ENCODE peak calls at places on chromosomes 6 and 20, in five cellular contexts. One of them, this sample, is unnamed.

GRCh38 chr6:17331238-17331637 is 50.1 kb downstream of the RBM24 start:
- DNase-seq in GM23338: no peak
- DNase-seq in fibroblast of villous mesenchyme: no peak
- DNase-seq in hepatocyte: no peak
- DNase-seq in HepG2: no peak
- DNase-seq in this sample: no peak

GRCh38 chr6:118283759-118284158 is 264.3 kb upstream of the PLN start:
- DNase-seq in hepatocyte: peak; percentile 81
- DNase-seq in GM23338: peak; percentile 78
- DNase-seq in fibroblast of villous mesenchyme: peak; percentile 72
- DNase-seq in HepG2: peak; percentile 59
- DNase-seq in this sample: peak; percentile 18

GRCh38 chr6:139693735-139694134 is 319.3 kb upstream of the CITED2 start:
- DNase-seq in hepatocyte: no peak
- DNase-seq in HepG2: no peak
- DNase-seq in fibroblast of villous mesenchyme: no peak
- DNase-seq in GM23338: no peak
- DNase-seq in this sample: no peak

GRCh38 chr6:73258721-73259120 is 4.3 kb downstream of the KHDC1 start:
- DNase-seq in fibroblast of villous mesenchyme: no peak
- DNase-seq in HepG2: no peak
- DNase-seq in GM23338: peak; percentile 35
- DNase-seq in hepatocyte: no peak
- DNase-seq in this sample: no peak

GRCh38 chr6:3109755-3110154 is 8.8 kb upstream of the BPHL start:
- DNase-seq in hepatocyte: no peak
- DNase-seq in HepG2: no peak
- DNase-seq in fibroblast of villous mesenchyme: no peak
- DNase-seq in GM23338: no peak
- DNase-seq in this sample: no peak

GRCh38 chr6:51479296-51479695 is 608.1 kb downstream of the PKHD1 start:
- DNase-seq in fibroblast of villous mesenchyme: no peak
- DNase-seq in HepG2: peak; percentile 14
- DNase-seq in GM23338: no peak
- DNase-seq in hepatocyte: no peak
- DNase-seq in this sample: no peak

GRCh38 chr6:124873066-124873410 is 89.2 kb upstream of the RNF217 start:
- DNase-seq in fibroblast of villous mesenchyme: no peak
- DNase-seq in GM23338: no peak
- DNase-seq in hepatocyte: no peak
- DNase-seq in HepG2: no peak
- DNase-seq in this sample: no peak

GRCh38 chr6:105137388-105137787 is 42.4 kb downstream of the POPDC3 start:
- DNase-seq in HepG2: no peak
- DNase-seq in hepatocyte: peak; percentile 7
- DNase-seq in fibroblast of villous mesenchyme: peak; percentile 10
- DNase-seq in GM23338: peak; percentile 24
- DNase-seq in this sample: no peak

GRCh38 chr20:48626226-48626937 is 201.4 kb downstream of the PREX1 start:
- DNase-seq in fibroblast of villous mesenchyme: peak; percentile 84
- DNase-seq in hepatocyte: no peak
- DNase-seq in HepG2: no peak
- DNase-seq in GM23338: no peak
- DNase-seq in this sample: no peak

GRCh38 chr6:88983532-88983931 is 20.1 kb upstream of the RNGTT start:
- DNase-seq in hepatocyte: peak; percentile 48
- DNase-seq in HepG2: no peak
- DNase-seq in GM23338: peak; percentile 74
- DNase-seq in fibroblast of villous mesenchyme: peak; percentile 48
- DNase-seq in this sample: no peak
- TF ChIP-seq CTCF in hepatocyte: peak; percentile 47
- TF ChIP-seq CTCF in HepG2: peak; percentile 58
- TF ChIP-seq CTCF in GM23338: peak; percentile 66
- TF ChIP-seq CTCF in fibroblast of villous mesenchyme: peak; percentile 75
- TF ChIP-seq CTCF in this sample: peak; percentile 34

GRCh38 chr6:33672808-33673207 is 38.7 kb downstream of the UQCC2 start:
- DNase-seq in hepatocyte: peak; percentile 87
- DNase-seq in fibroblast of villous mesenchyme: peak; percentile 95
- DNase-seq in HepG2: peak; percentile 78
- DNase-seq in GM23338: peak; percentile 59
- DNase-seq in this sample: peak; percentile 61
- TF ChIP-seq CTCF in hepatocyte: peak; percentile 34
- TF ChIP-seq CTCF in fibroblast of villous mesenchyme: peak; percentile 63
- TF ChIP-seq CTCF in HepG2: peak; percentile 81
- TF ChIP-seq CTCF in GM23338: peak; percentile 57
- TF ChIP-seq CTCF in this sample: peak; percentile 53

GRCh38 chr20:53957421-53958172 is 112.8 kb downstream of the BCAS1 start:
- DNase-seq in HepG2: no peak
- DNase-seq in hepatocyte: no peak
- DNase-seq in GM23338: peak; percentile 14
- DNase-seq in fibroblast of villous mesenchyme: peak; percentile 11
- DNase-seq in this sample: no peak
- TF ChIP-seq CTCF in HepG2: no peak
- TF ChIP-seq CTCF in hepatocyte: no peak
- TF ChIP-seq CTCF in GM23338: peak; percentile 32
- TF ChIP-seq CTCF in fibroblast of villous mesenchyme: peak; percentile 28
- TF ChIP-seq CTCF in this sample: no peak

DNA sequence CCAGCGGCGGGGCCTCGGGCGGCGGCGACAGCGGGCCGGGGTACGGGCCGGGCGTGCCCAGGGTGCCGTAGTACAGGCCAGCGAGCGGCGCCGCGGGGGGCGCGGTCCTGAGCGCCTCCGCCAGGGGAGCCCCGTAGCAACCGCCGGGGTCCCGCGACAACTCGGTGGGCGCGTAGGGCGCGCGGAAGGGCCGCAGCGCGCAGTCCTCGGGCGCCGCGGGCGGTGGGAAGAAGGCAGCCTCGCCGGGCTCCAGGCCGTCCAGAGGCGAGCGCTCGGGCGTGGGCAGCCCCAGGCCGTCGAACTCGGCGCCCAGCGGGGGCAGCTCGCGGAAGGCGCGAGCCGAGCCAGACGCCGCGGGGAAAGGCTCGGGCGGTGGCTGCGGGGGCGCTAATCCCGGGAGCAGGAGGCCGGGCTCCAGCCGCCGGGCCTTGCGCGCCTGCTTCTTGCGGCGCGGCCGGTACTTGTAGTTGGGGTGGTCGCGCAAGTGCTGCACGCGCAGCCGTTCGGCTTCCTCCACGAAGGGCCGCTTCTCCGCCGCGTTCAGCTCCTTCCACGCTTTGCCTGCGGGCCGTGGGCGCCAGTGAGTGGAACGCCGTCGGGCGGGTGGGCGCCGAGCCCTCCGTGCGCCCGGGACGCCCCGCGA is 916 bp downstream of the SOX18 start:
- DNase-seq in GM23338: peak; percentile 58
- DNase-seq in hepatocyte: no peak
- DNase-seq in HepG2: no peak
- DNase-seq in fibroblast of villous mesenchyme: no peak
- DNase-seq in this sample: no peak
- TF ChIP-seq CTCF in GM23338: no peak
- TF ChIP-seq CTCF in hepatocyte: no peak
- TF ChIP-seq CTCF in HepG2: no peak
- TF ChIP-seq CTCF in fibroblast of villous mesenchyme: no peak
- TF ChIP-seq CTCF in this sample: no peak

GRCh38 chr6:133314951-133315350 is 73.8 kb downstream of the EYA4 start:
- DNase-seq in hepatocyte: no peak
- DNase-seq in GM23338: no peak
- DNase-seq in HepG2: no peak
- DNase-seq in fibroblast of villous mesenchyme: no peak
- DNase-seq in this sample: no peak
- TF ChIP-seq CTCF in hepatocyte: no peak
- TF ChIP-seq CTCF in GM23338: no peak
- TF ChIP-seq CTCF in HepG2: no peak
- TF ChIP-seq CTCF in fibroblast of villous mesenchyme: no peak
- TF ChIP-seq CTCF in this sample: no peak

DNA sequence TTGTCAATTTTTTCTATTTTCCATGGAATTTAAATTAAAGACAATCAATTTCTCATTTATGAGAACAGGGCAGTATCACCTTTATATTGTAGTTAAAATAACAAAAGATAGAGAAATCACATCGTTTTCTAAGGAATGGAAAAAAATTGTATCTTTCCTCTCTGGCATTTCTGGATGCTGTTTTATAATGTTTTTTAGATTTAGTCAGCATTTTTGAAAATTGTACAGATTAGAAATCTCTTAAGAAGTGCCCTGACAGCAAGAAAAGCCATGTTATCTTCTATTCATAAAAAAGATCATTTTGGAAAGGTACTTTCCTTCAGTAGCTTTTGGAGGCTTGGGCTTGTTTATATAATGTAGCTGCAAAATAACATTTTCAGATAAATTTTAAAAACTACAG is 116.9 kb downstream of the PLG start:
- DNase-seq in hepatocyte: no peak
- DNase-seq in HepG2: no peak
- DNase-seq in fibroblast of villous mesenchyme: no peak
- DNase-seq in GM23338: no peak
- DNase-seq in this sample: no peak
- TF ChIP-seq CTCF in hepatocyte: no peak
- TF ChIP-seq CTCF in HepG2: no peak
- TF ChIP-seq CTCF in fibroblast of villous mesenchyme: no peak
- TF ChIP-seq CTCF in GM23338: no peak
- TF ChIP-seq CTCF in this sample: no peak

DNA sequence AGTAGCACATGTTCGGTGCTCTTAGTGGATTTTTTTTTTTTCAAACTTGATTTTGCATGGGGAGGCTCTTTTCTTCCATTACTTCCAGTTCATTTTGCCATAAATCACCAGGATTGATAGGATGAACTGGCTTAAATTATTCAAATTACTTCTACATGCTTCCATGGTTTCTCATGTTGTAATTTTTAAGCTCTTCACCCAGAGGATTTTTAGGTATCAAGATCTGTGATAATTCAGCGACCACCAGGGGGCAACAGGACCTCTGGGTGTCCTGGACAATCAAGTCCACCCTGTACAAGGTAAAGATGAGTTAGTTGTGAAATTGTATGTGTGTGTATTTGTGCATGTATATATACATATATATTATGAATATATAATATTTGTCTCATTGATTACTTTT is 4.2 kb upstream of the EPHA7 start:
- DNase-seq in hepatocyte: peak; percentile 73
- DNase-seq in HepG2: peak; percentile 62
- DNase-seq in fibroblast of villous mesenchyme: peak; percentile 31
- DNase-seq in GM23338: peak; percentile 65
- DNase-seq in this sample: no peak
- TF ChIP-seq CTCF in hepatocyte: peak; percentile 63
- TF ChIP-seq CTCF in HepG2: peak; percentile 58
- TF ChIP-seq CTCF in fibroblast of villous mesenchyme: peak; percentile 39
- TF ChIP-seq CTCF in GM23338: peak; percentile 73
- TF ChIP-seq CTCF in this sample: peak; percentile 55